ENCODE peak calls at places on chromosomes 4 and X, in eight cellular contexts. One of them, this sample, is unnamed.

GRCh38 chr4:178958725-178959440 is 1516.6 kb upstream of the AGA start:
- DNase-seq in CD8-positive, alpha-beta memory T cell: no peak
- DNase-seq in AG20443: no peak
- DNase-seq in RPMI8226: no peak
- DNase-seq in lung microvascular endothelial cell: no peak
- DNase-seq in HT1080: no peak
- DNase-seq in uterus: no peak
- DNase-seq in stimulated activated CD4-positive, alpha-beta T cell treated with anti-CD3 and anti-CD28 coated beads, TNF-alpha, amount 100 ng/mL, for 4 hours: no peak
- DNase-seq in this sample: no peak

GRCh38 chrX:140661657-140662056 is 47.9 kb upstream of the LINC00632 start:
- DNase-seq in CD8-positive, alpha-beta memory T cell: no peak
- DNase-seq in AG20443: peak; percentile 27
- DNase-seq in RPMI8226: no peak
- DNase-seq in lung microvascular endothelial cell: no peak
- DNase-seq in HT1080: peak; percentile 1
- DNase-seq in uterus: no peak
- DNase-seq in stimulated activated CD4-positive, alpha-beta T cell treated with anti-CD3 and anti-CD28 coated beads, TNF-alpha, amount 100 ng/mL, for 4 hours: no peak
- DNase-seq in this sample: no peak

GRCh38 chr4:27702710-27703431 is 842.2 kb downstream of the STIM2 start:
- DNase-seq in CD8-positive, alpha-beta memory T cell: no peak
- DNase-seq in AG20443: no peak
- DNase-seq in RPMI8226: peak; percentile 19
- DNase-seq in lung microvascular endothelial cell: no peak
- DNase-seq in HT1080: peak; percentile 45
- DNase-seq in uterus: no peak
- DNase-seq in stimulated activated CD4-positive, alpha-beta T cell treated with anti-CD3 and anti-CD28 coated beads, TNF-alpha, amount 100 ng/mL, for 4 hours: no peak
- DNase-seq in this sample: no peak

GRCh38 chr4:47647029-47647428 is 162.0 kb downstream of the ATP10D start:
- DNase-seq in CD8-positive, alpha-beta memory T cell: no peak
- DNase-seq in AG20443: no peak
- DNase-seq in RPMI8226: no peak
- DNase-seq in lung microvascular endothelial cell: no peak
- DNase-seq in HT1080: no peak
- DNase-seq in uterus: no peak
- DNase-seq in stimulated activated CD4-positive, alpha-beta T cell treated with anti-CD3 and anti-CD28 coated beads, TNF-alpha, amount 100 ng/mL, for 4 hours: no peak
- DNase-seq in this sample: no peak

GRCh38 chr4:38531126-38531737 is 132.8 kb upstream of the KLF3 start:
- DNase-seq in CD8-positive, alpha-beta memory T cell: no peak
- DNase-seq in AG20443: peak; percentile 28
- DNase-seq in RPMI8226: no peak
- DNase-seq in lung microvascular endothelial cell: no peak
- DNase-seq in HT1080: no peak
- DNase-seq in uterus: no peak
- DNase-seq in stimulated activated CD4-positive, alpha-beta T cell treated with anti-CD3 and anti-CD28 coated beads, TNF-alpha, amount 100 ng/mL, for 4 hours: no peak
- DNase-seq in this sample: no peak

GRCh38 chr4:163201358-163201757 is 34.7 kb upstream of the NAF1 start:
- DNase-seq in CD8-positive, alpha-beta memory T cell: no peak
- DNase-seq in AG20443: no peak
- DNase-seq in RPMI8226: no peak
- DNase-seq in lung microvascular endothelial cell: no peak
- DNase-seq in HT1080: no peak
- DNase-seq in uterus: no peak
- DNase-seq in stimulated activated CD4-positive, alpha-beta T cell treated with anti-CD3 and anti-CD28 coated beads, TNF-alpha, amount 100 ng/mL, for 4 hours: no peak
- DNase-seq in this sample: no peak

GRCh38 chr4:161663844-161664243 is 500.0 kb downstream of the FSTL5 start:
- DNase-seq in CD8-positive, alpha-beta memory T cell: no peak
- DNase-seq in AG20443: no peak
- DNase-seq in RPMI8226: no peak
- DNase-seq in lung microvascular endothelial cell: no peak
- DNase-seq in HT1080: no peak
- DNase-seq in uterus: no peak
- DNase-seq in stimulated activated CD4-positive, alpha-beta T cell treated with anti-CD3 and anti-CD28 coated beads, TNF-alpha, amount 100 ng/mL, for 4 hours: no peak
- DNase-seq in this sample: no peak

GRCh38 chr4:89486042-89486441 is 178.4 kb upstream of the GPRIN3 start:
- DNase-seq in CD8-positive, alpha-beta memory T cell: no peak
- DNase-seq in AG20443: peak; percentile 26
- DNase-seq in RPMI8226: no peak
- DNase-seq in lung microvascular endothelial cell: peak; percentile 87
- DNase-seq in HT1080: no peak
- DNase-seq in uterus: no peak
- DNase-seq in stimulated activated CD4-positive, alpha-beta T cell treated with anti-CD3 and anti-CD28 coated beads, TNF-alpha, amount 100 ng/mL, for 4 hours: no peak
- DNase-seq in this sample: no peak

GRCh38 chrX:130887392-130887791 is 15.6 kb downstream of the ENOX2 start:
- DNase-seq in CD8-positive, alpha-beta memory T cell: no peak
- DNase-seq in AG20443: no peak
- DNase-seq in RPMI8226: no peak
- DNase-seq in lung microvascular endothelial cell: no peak
- DNase-seq in HT1080: no peak
- DNase-seq in uterus: no peak
- DNase-seq in stimulated activated CD4-positive, alpha-beta T cell treated with anti-CD3 and anti-CD28 coated beads, TNF-alpha, amount 100 ng/mL, for 4 hours: no peak
- DNase-seq in this sample: no peak

GRCh38 chrX:14030248-14030592 is 528 bp upstream of the GEMIN8 start:
- DNase-seq in CD8-positive, alpha-beta memory T cell: no peak
- DNase-seq in AG20443: peak; percentile 16
- DNase-seq in RPMI8226: peak; percentile 18
- DNase-seq in lung microvascular endothelial cell: peak; percentile 6
- DNase-seq in HT1080: no peak
- DNase-seq in uterus: no peak
- DNase-seq in stimulated activated CD4-positive, alpha-beta T cell treated with anti-CD3 and anti-CD28 coated beads, TNF-alpha, amount 100 ng/mL, for 4 hours: no peak
- DNase-seq in this sample: no peak

GRCh38 chr4:144734522-144734921 is 88.6 kb downstream of the HHIP start:
- DNase-seq in CD8-positive, alpha-beta memory T cell: no peak
- DNase-seq in AG20443: peak; percentile 11
- DNase-seq in RPMI8226: no peak
- DNase-seq in lung microvascular endothelial cell: no peak
- DNase-seq in HT1080: peak; percentile 60
- DNase-seq in uterus: no peak
- DNase-seq in stimulated activated CD4-positive, alpha-beta T cell treated with anti-CD3 and anti-CD28 coated beads, TNF-alpha, amount 100 ng/mL, for 4 hours: no peak
- DNase-seq in this sample: no peak

GRCh38 chr4:7904942-7905341 is 34.7 kb downstream of the AFAP1 start:
- DNase-seq in CD8-positive, alpha-beta memory T cell: no peak
- DNase-seq in AG20443: peak; percentile 55
- DNase-seq in RPMI8226: no peak
- DNase-seq in lung microvascular endothelial cell: no peak
- DNase-seq in HT1080: no peak
- DNase-seq in uterus: peak; percentile 78
- DNase-seq in stimulated activated CD4-positive, alpha-beta T cell treated with anti-CD3 and anti-CD28 coated beads, TNF-alpha, amount 100 ng/mL, for 4 hours: no peak
- DNase-seq in this sample: no peak

GRCh38 chr4:169045862-169046584 is 36.0 kb upstream of the CBR4 start:
- DNase-seq in CD8-positive, alpha-beta memory T cell: no peak
- DNase-seq in AG20443: no peak
- DNase-seq in RPMI8226: no peak
- DNase-seq in lung microvascular endothelial cell: peak; percentile 17
- DNase-seq in HT1080: no peak
- DNase-seq in uterus: no peak
- DNase-seq in stimulated activated CD4-positive, alpha-beta T cell treated with anti-CD3 and anti-CD28 coated beads, TNF-alpha, amount 100 ng/mL, for 4 hours: no peak
- DNase-seq in this sample: no peak

GRCh38 chr4:181854142-181854541 is 389.1 kb upstream of the TENM3 start:
- DNase-seq in CD8-positive, alpha-beta memory T cell: no peak
- DNase-seq in AG20443: no peak
- DNase-seq in RPMI8226: no peak
- DNase-seq in lung microvascular endothelial cell: no peak
- DNase-seq in HT1080: no peak
- DNase-seq in uterus: no peak
- DNase-seq in stimulated activated CD4-positive, alpha-beta T cell treated with anti-CD3 and anti-CD28 coated beads, TNF-alpha, amount 100 ng/mL, for 4 hours: no peak
- DNase-seq in this sample: no peak

This sample was measured in activated gamma-delta T cell treated with anti-CD3 and anti-CD28 coated beads, Interleukin-2, amount 50 U/mL, for 16 hours.